ENCODE peak calls at places on chromosomes 4 and X, in eight cellular contexts. Y is Right ventricle myocardium inferior; G is activated T-helper 1 cell treated with Interleukin-2 at 50 U/mL for 16 hours; J is bronchial epithelial cell; U is H4; S is stimulated activated CD8-positive, alpha-beta memory T cell treated with anti-CD3 and anti-CD28 coated beads, Interleukin-4, amount 100 ng/mL, for 24 hours; L is IMR-90; H is astrocyte of the spinal cord. E is an unnamed sample.
A peak's percentile ranks its signal among the peaks of the same experiment; 100 is the strongest.

GRCh38 chrX:115047715-115048114 is 30.3 kb upstream of the IL13RA2 start:
- DNase-seq in Y (no peak), G (no peak), J (peak; percentile 29), U (no peak), S (no peak), L (no peak), H (no peak), E (no peak)

GRCh38 chr4:86950835-86951525 is 16.2 kb downstream of the AFF1 start:
- DNase-seq in Y (no peak), G (no peak), J (no peak), U (no peak), S (no peak), L (no peak), H (no peak), E (peak; percentile 61)

GRCh38 chr4:138892483-138893386 is 122.8 kb upstream of the NOCT start:
- DNase-seq in Y (no peak), G (no peak), J (peak; percentile 63), U (no peak), S (no peak), L (peak; percentile 35), H (no peak), E (no peak)

GRCh38 chrX:21590012-21590776 is 67.9 kb downstream of the KLHL34 start:
- DNase-seq in Y (no peak), G (no peak), J (no peak), U (no peak), S (no peak), L (no peak), H (no peak), E (no peak)

GRCh38 chr4:94798808-94799207 is 41.1 kb downstream of the BMPR1B start:
- DNase-seq in Y (no peak), G (no peak), J (peak; percentile 25), U (no peak), S (no peak), L (peak; percentile 55), H (peak; percentile 83), E (no peak)

GRCh38 chrX:13005671-13006473 is 31.0 kb downstream of the TMSB4X start:
- DNase-seq in Y (no peak), G (no peak), J (no peak), U (no peak), S (no peak), L (peak; percentile 70), H (peak; percentile 48), E (no peak)

GRCh38 chr4:112973897-112974296 is 75.6 kb upstream of the ANK2 start:
- DNase-seq in Y (no peak), G (no peak), J (no peak), U (no peak), S (no peak), L (no peak), H (no peak), E (no peak)

GRCh38 chr4:26839016-26839415 is 21.6 kb upstream of the STIM2 start:
- DNase-seq in Y (no peak), G (no peak), J (no peak), U (peak; percentile 25), S (no peak), L (peak; percentile 26), H (no peak), E (no peak)

GRCh38 chr4:53520114-53520513 is 71.2 kb downstream of the LNX1 start:
- DNase-seq in Y (no peak), G (no peak), J (no peak), U (no peak), S (no peak), L (no peak), H (no peak), E (no peak)

GRCh38 chr4:187333151-187333550 is 609.5 kb upstream of the FAT1 start:
- DNase-seq in Y (no peak), G (no peak), J (no peak), U (peak; percentile 5), S (no peak), L (peak; percentile 22), H (peak; percentile 22), E (no peak)

GRCh38 chrX:41335590-41336331 is 1.8 kb downstream of the DDX3X start:
- DNase-seq in Y (no peak), G (no peak), J (no peak), U (no peak), S (no peak), L (peak; percentile 80), H (peak; percentile 62), E (no peak)

GRCh38 chr4:122826000-122826595 is 533 bp upstream of the FGF2 start:
- DNase-seq in Y (no peak), G (no peak), J (no peak), U (no peak), S (no peak), L (peak; percentile 49), H (no peak), E (no peak)

GRCh38 chrX:134520860-134521390 is 61.0 kb downstream of the HPRT1 start:
- DNase-seq in Y (no peak), G (no peak), J (peak; percentile 54), U (peak; percentile 54), S (no peak), L (peak; percentile 76), H (peak; percentile 73), E (no peak)

GRCh38 chrX:70033348-70033747 is 16.4 kb downstream of the AWAT2 start:
- DNase-seq in Y (no peak), G (no peak), J (no peak), U (peak; percentile 34), S (no peak), L (peak; percentile 21), H (peak; percentile 12), E (no peak)

GRCh38 chr4:122577808-122578781 is 42.8 kb downstream of the IL21 start:
- DNase-seq in Y (no peak), G (peak; percentile 35), J (peak; percentile 48), U (peak; percentile 42), S (peak; percentile 39), L (peak; percentile 38), H (peak; percentile 41), E (no peak)

GRCh38 chr4:185726931-185727330 is 85.1 kb downstream of the SORBS2 start:
- DNase-seq in Y (no peak), G (no peak), J (peak; percentile 50), U (no peak), S (no peak), L (no peak), H (peak; percentile 57), E (peak; percentile 74)

GRCh38 chr4:165367040-165367439 is 11.8 kb upstream of the CPE start:
- DNase-seq in Y (no peak), G (no peak), J (no peak), U (peak; percentile 89), S (no peak), L (no peak), H (no peak), E (peak; percentile 30)

GRCh38 chr4:141255016-141255415 is 34.3 kb downstream of the ZNF330 start:
- DNase-seq in Y (no peak), G (no peak), J (no peak), U (no peak), S (no peak), L (peak; percentile 46), H (no peak), E (no peak)

GRCh38 chrX:97039363-97040029 is 155.8 kb downstream of the RPA4 start:
- DNase-seq in Y (no peak), G (no peak), J (peak; percentile 29), U (peak; percentile 8), S (no peak), L (peak; percentile 26), H (peak; percentile 60), E (no peak)

GRCh38 chr4:48804584-48805301 is 24.7 kb upstream of the FRYL start:
- DNase-seq in Y (no peak), G (no peak), J (no peak), U (no peak), S (no peak), L (no peak), H (no peak), E (peak; percentile 54)